ENCODE peak calls at places on chromosomes 1 and 21, in four cellular contexts. H is HCT116, C is H1, O is K562. Q is an unnamed sample.

GRCh38 chr1:199272690-199273089 is 633.9 kb downstream of the PTPRC start:
- DNase-seq in H (peak), C (peak), O (no peak), Q (peak)

GRCh38 chr21:31860851-31861250 is 12.0 kb upstream of the HUNK start:
- DNase-seq in H (no peak), C (no peak), O (no peak), Q (no peak)

GRCh38 chr1:84619383-84620093 is 45.3 kb upstream of the CTBS start:
- DNase-seq in H (peak), C (no peak), O (no peak), Q (no peak)

GRCh38 chr1:107000907-107001306 is 55.6 kb upstream of the PRMT6 start:
- DNase-seq in H (no peak), C (no peak), O (no peak), Q (no peak)

GRCh38 chr1:23478896-23479790 is 4.8 kb downstream of the ASAP3 start:
- DNase-seq in H (no peak), C (no peak), O (peak), Q (no peak)

GRCh38 chr1:154758346-154758745 is 111.7 kb downstream of the KCNN3 start:
- DNase-seq in H (no peak), C (no peak), O (no peak), Q (no peak)

GRCh38 chr1:155026588-155026987 is 7.0 kb downstream of the DCST2 start:
- DNase-seq in H (no peak), C (no peak), O (no peak), Q (no peak)

GRCh38 chr1:85087659-85088407 is 39.5 kb upstream of the MCOLN3 start:
- DNase-seq in H (no peak), C (no peak), O (no peak), Q (no peak)

GRCh38 chr1:171913385-171913784 is 72.1 kb downstream of the DNM3 start:
- DNase-seq in H (peak), C (no peak), O (no peak), Q (no peak)

GRCh38 chr1:119316870-119317416 is 51.6 kb upstream of the HAO2 start:
- DNase-seq in H (peak), C (no peak), O (no peak), Q (no peak)

GRCh38 chr21:32094792-32095191 is 184.1 kb downstream of the MIS18A start:
- DNase-seq in H (peak), C (no peak), O (no peak), Q (no peak)

GRCh38 chr1:196209265-196209664 is 399.0 kb downstream of the KCNT2 start:
- DNase-seq in H (no peak), C (no peak), O (no peak), Q (no peak)

GRCh38 chr1:236168716-236169429 is 26.5 kb downstream of the GPR137B start:
- DNase-seq in H (no peak), C (peak), O (no peak), Q (no peak)

GRCh38 chr1:198326915-198327314 is 170.1 kb downstream of the NEK7 start:
- DNase-seq in H (no peak), C (no peak), O (no peak), Q (no peak)

GRCh38 chr1:223738465-223739365 is 26.4 kb downstream of the CAPN2 start:
- DNase-seq in H (no peak), C (no peak), O (no peak), Q (no peak)

GRCh38 chr1:152408664-152409063 is 5.4 kb downstream of the CRNN start:
- DNase-seq in H (no peak), C (no peak), O (no peak), Q (no peak)

GRCh38 chr1:39671433-39671792 is 494 bp downstream of the NT5C1A start:
- DNase-seq in H (no peak), C (no peak), O (peak), Q (no peak)

GRCh38 chr1:32400876-32401631 is 6.8 kb upstream of the BSDC1 start:
- DNase-seq in H (peak), C (no peak), O (peak), Q (no peak)

GRCh38 chr1:226001852-226002666 is 2.9 kb upstream of the SDE2 start:
- DNase-seq in H (no peak), C (no peak), O (peak), Q (no peak)

GRCh38 chr21:26835027-26835713 is 10.0 kb downstream of the ADAMTS1 start:
- DNase-seq in H (no peak), C (no peak), O (no peak), Q (no peak)

GRCh38 chr1:166869318-166870099 is 6.6 kb downstream of the TADA1 start:
- DNase-seq in H (no peak), C (no peak), O (no peak), Q (no peak)

GRCh38 chr1:181178241-181178640 is 89.7 kb downstream of the IER5 start:
- DNase-seq in H (no peak), C (no peak), O (no peak), Q (no peak)

GRCh38 chr1:88612783-88613182 is 71.3 kb upstream of the PKN2 start:
- DNase-seq in H (peak), C (no peak), O (no peak), Q (no peak)

GRCh38 chr1:9904571-9904970 is 5.5 kb downstream of the CTNNBIP1 start:
- DNase-seq in H (no peak), C (no peak), O (no peak), Q (no peak)

GRCh38 chr1:233269656-233270055 is 25.9 kb downstream of the PCNX2 start:
- DNase-seq in H (no peak), C (no peak), O (no peak), Q (no peak)

GRCh38 chr1:72170246-72170645 is 112.1 kb downstream of the NEGR1 start:
- DNase-seq in H (no peak), C (no peak), O (no peak), Q (no peak)

GRCh38 chr1:26697441-26697977 is 1.7 kb downstream of the ARID1A start:
- DNase-seq in H (no peak), C (no peak), O (no peak), Q (no peak)

GRCh38 chr1:66563094-66563800 is 29.3 kb downstream of the SGIP1 start:
- DNase-seq in H (peak), C (no peak), O (no peak), Q (no peak)

GRCh38 chr1:43622901-43623780 is 26.8 kb upstream of the KDM4A start:
- DNase-seq in H (no peak), C (no peak), O (no peak), Q (no peak)

GRCh38 chr1:188735567-188735966 is 1742.1 kb downstream of the BRINP3 start:
- DNase-seq in H (peak), C (no peak), O (no peak), Q (no peak)

GRCh38 chr1:203622486-203622885 is 4.1 kb upstream of the ATP2B4 start:
- DNase-seq in H (no peak), C (no peak), O (no peak), Q (no peak)

GRCh38 chr1:47784294-47784650 is 212.9 kb downstream of the TRABD2B start:
- DNase-seq in H (no peak), C (no peak), O (no peak), Q (no peak)

GRCh38 chr1:94658221-94658620 is 116.7 kb upstream of the F3 start:
- DNase-seq in H (no peak), C (no peak), O (no peak), Q (no peak)

DNA sequence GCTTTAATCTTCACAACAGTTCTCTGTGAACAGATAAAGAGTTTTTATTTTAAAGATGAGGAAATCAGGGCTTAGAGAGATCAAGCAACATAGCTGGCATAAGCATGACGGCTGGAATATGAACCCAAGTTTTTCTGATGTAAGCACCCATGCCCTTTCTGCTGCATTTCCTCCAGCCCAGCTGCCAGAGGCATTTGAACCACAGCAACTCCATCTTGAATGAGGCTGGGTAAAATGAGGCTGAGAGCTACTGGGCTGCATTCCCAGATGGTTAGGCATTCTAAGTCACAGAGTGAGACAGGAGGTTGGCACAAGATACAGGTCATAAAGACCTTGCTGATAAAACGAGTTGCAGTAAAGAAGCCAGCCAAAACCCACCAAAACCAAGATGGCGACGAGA is 90.0 kb downstream of the WDR64 start:
- DNase-seq in H (no peak), C (no peak), O (no peak), Q (no peak)
- TF ChIP-seq EGR1 in H (no peak), C (no peak), O (no peak), Q (no peak)

DNA sequence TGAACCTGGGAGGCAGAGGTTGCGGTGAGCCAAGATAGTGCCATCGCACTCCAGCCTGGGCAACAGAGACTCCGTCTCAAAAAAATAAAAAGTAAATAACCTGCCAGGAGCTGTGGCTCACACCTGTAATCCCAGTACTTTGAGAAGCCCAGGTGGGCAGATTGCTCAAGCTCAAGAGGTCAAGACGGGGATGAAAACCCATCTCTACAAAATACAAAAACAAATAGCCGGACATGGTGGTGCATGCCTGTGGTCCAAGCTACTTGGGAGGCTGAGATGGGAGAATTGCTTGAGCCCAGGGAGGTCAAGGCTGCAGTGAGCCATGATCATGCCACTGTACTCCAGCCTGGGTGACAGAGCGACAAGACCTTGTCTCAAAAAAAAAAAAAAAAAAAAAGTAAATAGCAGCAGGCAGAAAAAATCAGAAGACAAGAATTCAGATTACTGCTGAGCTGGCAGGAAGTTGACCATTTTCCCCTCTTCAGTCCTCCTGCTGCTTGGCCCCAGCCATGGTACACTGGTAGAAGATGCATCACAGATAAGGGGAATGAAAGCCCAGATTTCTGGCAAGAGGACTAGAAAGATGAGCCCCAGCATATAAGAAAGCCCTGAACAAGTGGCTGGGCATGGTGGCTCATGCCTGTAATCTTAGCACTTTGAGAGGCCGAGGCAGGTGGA is 97.6 kb downstream of the TOMM20 start:
- DNase-seq in H (no peak), C (no peak), O (no peak), Q (no peak)
- TF ChIP-seq EGR1 in H (no peak), C (no peak), O (no peak), Q (no peak)

DNA sequence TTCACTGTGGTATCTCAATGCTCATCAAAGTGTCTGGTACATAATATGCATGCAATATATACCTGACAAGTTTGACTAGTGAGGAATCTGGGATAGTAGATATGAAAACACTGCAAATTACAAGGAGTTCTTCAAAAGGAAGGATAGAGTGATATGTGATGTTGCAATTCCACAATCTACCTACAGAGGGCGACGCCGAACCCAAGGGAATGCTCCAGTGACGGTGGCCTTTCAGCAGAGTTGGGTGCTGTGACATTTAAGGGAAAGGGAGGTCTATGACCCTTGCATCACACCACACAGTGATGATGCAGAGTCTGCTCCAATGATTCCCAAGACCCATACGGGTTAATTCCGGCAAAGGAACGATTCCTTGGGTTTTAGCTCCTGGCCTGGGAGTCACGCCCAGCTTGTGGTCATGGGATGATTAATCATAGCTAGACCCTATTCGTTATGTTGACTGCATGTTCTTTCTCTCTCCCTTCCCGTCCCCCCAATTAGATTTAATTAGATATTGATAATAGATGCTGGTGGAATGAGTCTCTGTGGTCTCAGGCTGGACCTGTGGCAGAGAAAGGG is 123.0 kb upstream of the IGSF21 start:
- DNase-seq in H (peak), C (peak), O (peak), Q (no peak)
- TF ChIP-seq EGR1 in H (no peak), C (no peak), O (no peak), Q (no peak)

DNA sequence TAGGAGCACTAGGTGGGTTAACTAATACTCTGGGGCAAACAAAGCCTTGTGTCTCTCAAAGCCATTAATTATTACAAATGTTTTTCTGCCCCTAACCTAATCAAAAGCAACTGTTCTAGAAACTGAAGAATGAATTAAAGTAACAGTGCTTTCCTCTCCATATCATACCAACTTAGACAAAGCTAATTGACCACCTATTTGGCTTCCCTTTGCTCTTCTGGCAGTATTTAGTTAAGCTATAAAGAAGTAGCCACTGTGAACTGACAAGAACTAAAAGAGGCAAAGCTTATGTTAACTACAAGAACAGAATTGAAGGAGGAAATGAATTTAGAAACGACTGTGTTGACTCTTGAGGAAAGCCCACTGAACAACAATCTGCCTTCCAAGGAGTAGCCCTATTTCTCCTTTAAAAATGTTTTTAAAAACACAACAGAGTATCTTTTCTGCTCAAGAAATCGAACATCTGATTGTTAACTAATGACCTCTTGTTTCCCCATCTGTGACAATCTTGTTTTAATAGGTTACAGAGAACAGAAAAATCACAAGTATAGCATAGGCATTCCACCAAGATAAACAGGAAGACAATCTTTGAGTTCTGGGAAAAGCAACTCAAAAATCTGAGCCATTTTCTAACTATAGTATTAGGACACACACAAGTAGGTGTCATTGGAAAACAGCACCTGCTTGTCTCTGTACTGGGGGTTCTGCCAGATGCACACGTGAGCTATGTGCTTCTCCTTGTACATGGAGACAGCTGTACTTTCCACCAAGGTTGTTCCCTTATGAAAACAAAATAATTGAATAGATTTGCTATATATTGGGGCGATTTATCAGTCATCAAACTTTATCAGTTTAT is 3.1 kb upstream of the EGLN1 start:
- DNase-seq in H (no peak), C (no peak), O (no peak), Q (no peak)
- TF ChIP-seq EGR1 in H (no peak), C (no peak), O (no peak), Q (no peak)

GRCh38 chr1:7971024-7971423 is 9.5 kb downstream of the PARK7 start:
- DNase-seq in H (no peak), C (no peak), O (no peak), Q (no peak)

GRCh38 chr1:7973086-7973485 is 11.6 kb downstream of the PARK7 start:
- DNase-seq in H (no peak), C (no peak), O (no peak), Q (no peak)

GRCh38 chr1:7972285-7972684 is 10.8 kb downstream of the PARK7 start:
- DNase-seq in H (no peak), C (no peak), O (no peak), Q (no peak)

GRCh38 chr1:7970250-7970649 is 8.7 kb downstream of the PARK7 start:
- DNase-seq in H (no peak), C (no peak), O (no peak), Q (no peak)

GRCh38 chr1:7975212-7975865 is 13.8 kb downstream of the PARK7 start:
- DNase-seq in H (peak), C (no peak), O (peak), Q (no peak)
- TF ChIP-seq EGR1 in H (no peak), C (no peak), O (no peak), Q (no peak)

DNA sequence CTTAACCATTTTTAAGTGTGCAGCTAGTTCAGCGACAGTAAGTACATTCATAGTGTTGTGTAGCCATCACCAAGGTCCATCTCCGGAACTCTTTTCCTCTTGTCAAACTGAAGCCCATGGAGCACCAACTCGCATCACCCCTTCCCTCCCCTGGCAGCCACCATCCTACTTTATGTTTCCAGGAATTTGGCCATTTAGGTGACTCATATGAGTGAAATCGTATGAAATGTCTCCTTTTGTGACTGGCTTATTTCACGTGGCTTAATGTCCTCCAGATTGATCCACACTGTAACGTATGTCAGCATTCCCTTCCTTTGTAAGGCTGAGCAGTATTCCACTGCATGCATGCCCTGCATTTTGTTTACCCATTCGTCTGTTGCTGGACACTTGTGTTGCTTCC is 2.5 kb downstream of the COL6A2 start:
- DNase-seq in H (no peak), C (no peak), O (no peak), Q (no peak)
- TF ChIP-seq EGR1 in H (no peak), C (no peak), O (no peak), Q (no peak)

DNA sequence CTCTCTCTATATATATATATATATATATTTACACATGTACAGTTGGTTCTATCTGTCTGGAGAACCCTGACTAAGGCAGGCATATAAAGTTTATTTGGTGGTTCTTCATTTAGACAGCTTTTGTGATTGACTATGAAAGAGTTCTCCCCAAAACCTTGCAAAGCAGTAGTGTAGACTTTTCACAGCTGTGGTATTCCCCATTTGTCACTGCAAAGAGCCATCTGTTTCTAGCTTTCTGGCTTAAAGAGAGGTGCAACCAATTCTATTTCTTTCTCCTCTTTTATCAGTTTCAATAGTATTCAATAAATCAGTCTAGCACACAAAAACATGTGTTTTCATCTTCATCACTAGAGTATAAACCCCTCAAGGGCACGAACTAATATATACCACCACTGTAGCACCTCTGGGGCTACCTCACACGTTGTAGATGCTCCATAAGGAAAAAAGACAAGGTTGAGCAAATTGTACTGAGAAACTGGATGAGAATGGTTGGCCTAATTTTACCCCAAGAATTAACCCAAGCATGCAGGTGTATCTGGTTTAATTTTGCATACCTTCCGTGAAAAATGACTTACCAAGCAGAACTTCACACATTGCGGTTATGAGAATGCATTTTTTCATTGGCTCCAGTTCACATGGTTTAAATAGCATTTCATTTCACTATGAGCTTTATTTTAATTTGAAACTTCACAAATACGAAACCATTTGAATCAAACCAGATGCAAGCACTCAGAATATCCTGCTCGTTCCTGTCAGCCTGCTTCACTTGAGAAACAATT is 512.4 kb downstream of the LTN1 start:
- DNase-seq in H (no peak), C (no peak), O (no peak), Q (no peak)
- TF ChIP-seq EGR1 in H (no peak), C (no peak), O (no peak), Q (no peak)

GRCh38 chr1:200866521-200866920 is 6.3 kb upstream of the GPR25 start:
- DNase-seq in H (no peak), C (no peak), O (no peak), Q (peak)
- TF ChIP-seq EGR1 in H (no peak), C (no peak), O (no peak), Q (peak)

GRCh38 chr1:5232537-5232936 is 578.1 kb downstream of the AJAP1 start:
- DNase-seq in H (no peak), C (no peak), O (no peak), Q (no peak)

GRCh38 chr1:5238351-5239123 is 584.1 kb downstream of the AJAP1 start:
- DNase-seq in H (no peak), C (no peak), O (no peak), Q (no peak)

GRCh38 chr1:5239911-5240310 is 585.5 kb downstream of the AJAP1 start:
- DNase-seq in H (no peak), C (no peak), O (no peak), Q (no peak)

GRCh38 chr1:5235355-5235899 is 581.0 kb downstream of the AJAP1 start:
- DNase-seq in H (no peak), C (no peak), O (no peak), Q (no peak)
- TF ChIP-seq EGR1 in H (no peak), C (no peak), O (no peak), Q (no peak)